ENCODE peak calls at places on chromosome 21, in four cellular contexts. One of them, this sample, is unnamed.

GRCh38 chr21:41119901-41120300 is 48.1 kb upstream of the BACE2 start:
- DNase-seq in K562: no peak
- DNase-seq in GM12878: no peak
- DNase-seq in HepG2: no peak
- DNase-seq in this sample: no peak

GRCh38 chr21:32359719-32360260 is 33.0 kb downstream of the URB1 start:
- DNase-seq in K562: no peak
- DNase-seq in HepG2: peak
- DNase-seq in GM12878: no peak
- DNase-seq in this sample: no peak

GRCh38 chr21:45420061-45420521 is 15.1 kb downstream of the COL18A1 start:
- DNase-seq in HepG2: no peak
- DNase-seq in K562: no peak
- DNase-seq in GM12878: no peak
- DNase-seq in this sample: no peak

GRCh38 chr21:45590726-45591618 is 48.7 kb upstream of the SLC19A1 start:
- DNase-seq in GM12878: peak
- DNase-seq in HepG2: no peak
- DNase-seq in K562: peak
- DNase-seq in this sample: no peak

GRCh38 chr21:34126269-34126668 is 52.9 kb downstream of the MRPS6 start:
- DNase-seq in GM12878: no peak
- DNase-seq in K562: no peak
- DNase-seq in HepG2: no peak
- DNase-seq in this sample: no peak

GRCh38 chr21:45695086-45695485 is 51.6 kb downstream of the PCBP3 start:
- DNase-seq in GM12878: no peak
- DNase-seq in K562: no peak
- DNase-seq in HepG2: peak
- DNase-seq in this sample: no peak

GRCh38 chr21:35046880-35047229 is 2.2 kb downstream of the RUNX1 start:
- DNase-seq in K562: no peak
- DNase-seq in HepG2: peak
- DNase-seq in GM12878: no peak
- DNase-seq in this sample: no peak

GRCh38 chr21:18249542-18250152 is 5.0 kb downstream of the CHODL start:
- DNase-seq in K562: no peak
- DNase-seq in HepG2: no peak
- DNase-seq in GM12878: no peak
- DNase-seq in this sample: no peak

GRCh38 chr21:45817345-45817744 is 164.2 kb upstream of the COL6A1 start:
- DNase-seq in HepG2: no peak
- DNase-seq in K562: no peak
- DNase-seq in GM12878: no peak
- DNase-seq in this sample: no peak

GRCh38 chr21:29164330-29164942 is 34.0 kb downstream of the MAP3K7CL start:
- DNase-seq in K562: no peak
- DNase-seq in GM12878: no peak
- DNase-seq in HepG2: peak
- DNase-seq in this sample: no peak

GRCh38 chr21:34511787-34512451 is at the start of gene KCNE1:
- DNase-seq in K562: no peak
- DNase-seq in GM12878: no peak
- DNase-seq in HepG2: no peak
- DNase-seq in this sample: no peak

GRCh38 chr21:22364163-22364562 is 1366.0 kb downstream of the NCAM2 start:
- DNase-seq in GM12878: no peak
- DNase-seq in HepG2: no peak
- DNase-seq in K562: no peak
- DNase-seq in this sample: no peak

GRCh38 chr21:45583831-45584509 is 41.7 kb upstream of the SLC19A1 start:
- DNase-seq in HepG2: no peak
- DNase-seq in GM12878: no peak
- DNase-seq in K562: no peak
- DNase-seq in this sample: no peak

GRCh38 chr21:45990741-45991605 is 9.4 kb downstream of the COL6A1 start:
- DNase-seq in HepG2: no peak
- DNase-seq in GM12878: no peak
- DNase-seq in K562: no peak
- DNase-seq in this sample: no peak

GRCh38 chr21:46027855-46028493 is 46.4 kb downstream of the COL6A1 start:
- DNase-seq in GM12878: no peak
- DNase-seq in HepG2: no peak
- DNase-seq in K562: no peak
- DNase-seq in this sample: no peak

GRCh38 chr21:26732442-26733221 is 112.6 kb downstream of the ADAMTS1 start:
- DNase-seq in K562: no peak
- DNase-seq in HepG2: peak
- DNase-seq in GM12878: no peak
- DNase-seq in this sample: peak

GRCh38 chr21:34935868-34936267 is 113.2 kb downstream of the RUNX1 start:
- DNase-seq in GM12878: no peak
- DNase-seq in K562: no peak
- DNase-seq in HepG2: no peak
- DNase-seq in this sample: no peak

GRCh38 chr21:32135401-32136363 is 143.2 kb downstream of the MIS18A start:
- DNase-seq in K562: no peak
- DNase-seq in HepG2: no peak
- DNase-seq in GM12878: peak
- DNase-seq in this sample: no peak

GRCh38 chr21:43825610-43825935 is 36.2 kb downstream of the RRP1 start:
- DNase-seq in GM12878: no peak
- DNase-seq in HepG2: no peak
- DNase-seq in K562: no peak
- DNase-seq in this sample: no peak

GRCh38 chr21:43733529-43734071 is 14.7 kb downstream of the PDXK start:
- DNase-seq in K562: no peak
- DNase-seq in HepG2: no peak
- DNase-seq in GM12878: no peak
- DNase-seq in this sample: no peak

GRCh38 chr21:41045534-41046268 is 122.3 kb upstream of the BACE2 start:
- DNase-seq in K562: peak
- DNase-seq in HepG2: peak
- DNase-seq in GM12878: no peak
- DNase-seq in this sample: peak

GRCh38 chr21:29431680-29432079 is 133.0 kb downstream of the BACH1 start:
- DNase-seq in K562: no peak
- DNase-seq in HepG2: no peak
- DNase-seq in GM12878: no peak
- DNase-seq in this sample: no peak

DNA sequence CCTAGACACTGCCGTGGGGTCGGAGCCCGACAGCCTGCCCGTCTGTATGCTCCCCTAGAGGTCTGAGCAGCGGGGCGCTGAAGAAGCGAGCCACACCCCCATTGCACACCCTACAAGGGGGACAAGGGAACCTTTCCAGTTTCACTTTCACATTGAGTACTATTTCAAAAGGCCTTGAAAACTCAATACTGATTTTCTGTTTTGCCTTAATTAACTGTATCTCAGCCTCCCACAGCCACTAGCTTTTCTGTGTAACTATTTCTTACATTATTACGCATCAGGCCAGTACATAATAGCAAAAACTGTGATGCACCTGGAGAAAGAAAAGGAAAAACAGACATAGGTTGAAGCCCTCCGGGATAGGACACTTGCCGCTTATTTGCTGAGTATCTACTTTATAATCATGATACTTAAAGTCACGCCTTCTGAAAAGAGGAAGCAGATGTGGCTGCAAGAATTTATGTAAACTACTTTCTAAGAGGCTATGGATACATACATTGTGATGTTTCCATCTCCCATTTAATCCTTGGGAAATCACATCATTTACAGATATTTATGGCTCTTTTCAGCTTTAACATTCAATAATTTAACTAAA is 1719.5 kb downstream of the MRPL39 start:
- DNase-seq in K562: no peak
- DNase-seq in HepG2: no peak
- DNase-seq in GM12878: no peak
- DNase-seq in this sample: no peak
- TF ChIP-seq HDAC6 in K562: no peak
- TF ChIP-seq HDAC6 in HepG2: no peak
- TF ChIP-seq HDAC6 in GM12878: no peak
- TF ChIP-seq HDAC6 in this sample: no peak

GRCh38 chr21:36169465-36170128 is 13.0 kb downstream of the DOP1B start:
- DNase-seq in K562: no peak
- DNase-seq in HepG2: no peak
- DNase-seq in GM12878: no peak
- DNase-seq in this sample: no peak
- TF ChIP-seq HDAC6 in K562: no peak
- TF ChIP-seq HDAC6 in HepG2: no peak
- TF ChIP-seq HDAC6 in GM12878: no peak
- TF ChIP-seq HDAC6 in this sample: no peak

GRCh38 chr21:25368531-25368930 is 238.8 kb downstream of the MRPL39 start:
- DNase-seq in HepG2: no peak
- DNase-seq in GM12878: no peak
- DNase-seq in K562: no peak
- DNase-seq in this sample: no peak

GRCh38 chr21:25369524-25370300 is 237.6 kb downstream of the MRPL39 start:
- DNase-seq in K562: no peak
- DNase-seq in HepG2: no peak
- DNase-seq in GM12878: no peak
- DNase-seq in this sample: no peak

GRCh38 chr21:25371831-25372434 is 235.3 kb downstream of the MRPL39 start:
- DNase-seq in K562: no peak
- DNase-seq in HepG2: no peak
- DNase-seq in GM12878: no peak
- DNase-seq in this sample: no peak

GRCh38 chr21:25373126-25374082 is 233.9 kb downstream of the MRPL39 start:
- DNase-seq in GM12878: no peak
- DNase-seq in K562: no peak
- DNase-seq in HepG2: no peak
- DNase-seq in this sample: no peak

DNA sequence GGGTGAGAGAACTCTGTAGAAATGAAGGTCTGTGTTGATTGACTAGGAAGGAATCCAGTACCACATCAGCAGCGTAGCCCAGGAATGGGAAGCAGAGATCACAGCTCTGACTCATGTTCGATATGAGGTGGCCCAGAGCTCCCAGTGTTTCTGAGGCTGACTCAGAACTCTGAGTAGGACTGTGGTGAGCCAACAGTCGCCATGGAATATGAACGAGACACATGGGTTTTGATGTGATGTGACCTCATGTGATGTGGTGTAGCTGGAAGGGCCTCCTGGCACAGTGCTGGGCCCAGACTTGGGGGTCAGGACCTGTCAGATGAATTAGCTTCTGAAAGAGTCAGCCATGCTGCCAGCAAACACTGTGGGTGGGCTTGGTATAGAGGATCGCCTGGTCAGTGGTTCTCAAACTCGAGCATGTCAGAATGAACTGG is 237.0 kb downstream of the MRPL39 start:
- DNase-seq in GM12878: no peak
- DNase-seq in K562: no peak
- DNase-seq in HepG2: no peak
- DNase-seq in this sample: no peak
- TF ChIP-seq HDAC6 in GM12878: no peak
- TF ChIP-seq HDAC6 in K562: no peak
- TF ChIP-seq HDAC6 in HepG2: no peak
- TF ChIP-seq HDAC6 in this sample: no peak

GRCh38 chr21:21067375-21067774 is 69.2 kb downstream of the NCAM2 start:
- DNase-seq in GM12878: no peak
- DNase-seq in K562: no peak
- DNase-seq in HepG2: no peak
- DNase-seq in this sample: no peak
- TF ChIP-seq HDAC6 in GM12878: no peak
- TF ChIP-seq HDAC6 in K562: no peak
- TF ChIP-seq HDAC6 in HepG2: no peak
- TF ChIP-seq HDAC6 in this sample: no peak

This sample was measured in H1.